ENCODE peak calls at places on chromosomes 13 and 19, in ten cellular contexts. One of them, this sample, is unnamed.

GRCh38 chr13:31699650-31700049 is 39.7 kb upstream of the RXFP2 start:
- DNase-seq in naive thymus-derived CD4-positive, alpha-beta T cell: no peak
- DNase-seq in anterior cingulate cortex: no peak
- DNase-seq in CD4-positive, alpha-beta T cell: no peak
- DNase-seq in GM10248: no peak
- DNase-seq in activated T-cell treated with anti-CD3 and anti-CD28 coated beads, Interleukin-2, amount 50 U/mL, for 72 hours: no peak
- DNase-seq in activated naive CD4-positive, alpha-beta T cell treated with anti-CD3 and anti-CD28 coated beads, Interleukin-2, amount 50 U/mL, for 72 hours: no peak
- DNase-seq in lower leg skin: no peak
- DNase-seq in ELR: peak; percentile 22
- DNase-seq in T-cell: no peak
- DNase-seq in this sample: no peak

GRCh38 chr13:113764793-113765190 is 5.8 kb downstream of the TMEM255B start:
- DNase-seq in naive thymus-derived CD4-positive, alpha-beta T cell: no peak
- DNase-seq in anterior cingulate cortex: no peak
- DNase-seq in CD4-positive, alpha-beta T cell: no peak
- DNase-seq in GM10248: no peak
- DNase-seq in activated T-cell treated with anti-CD3 and anti-CD28 coated beads, Interleukin-2, amount 50 U/mL, for 72 hours: no peak
- DNase-seq in activated naive CD4-positive, alpha-beta T cell treated with anti-CD3 and anti-CD28 coated beads, Interleukin-2, amount 50 U/mL, for 72 hours: no peak
- DNase-seq in lower leg skin: peak; percentile 63
- DNase-seq in ELR: no peak
- DNase-seq in T-cell: no peak
- DNase-seq in this sample: no peak

GRCh38 chr19:14091885-14092462 is 1.4 kb upstream of the SAMD1 start:
- DNase-seq in naive thymus-derived CD4-positive, alpha-beta T cell: no peak
- DNase-seq in anterior cingulate cortex: no peak
- DNase-seq in CD4-positive, alpha-beta T cell: no peak
- DNase-seq in GM10248: peak; percentile 77
- DNase-seq in activated T-cell treated with anti-CD3 and anti-CD28 coated beads, Interleukin-2, amount 50 U/mL, for 72 hours: peak; percentile 56
- DNase-seq in activated naive CD4-positive, alpha-beta T cell treated with anti-CD3 and anti-CD28 coated beads, Interleukin-2, amount 50 U/mL, for 72 hours: no peak
- DNase-seq in lower leg skin: no peak
- DNase-seq in ELR: peak; percentile 24
- DNase-seq in T-cell: peak; percentile 52
- DNase-seq in this sample: no peak

GRCh38 chr19:49327878-49328544 is 3.0 kb upstream of the SLC6A16 start:
- DNase-seq in naive thymus-derived CD4-positive, alpha-beta T cell: peak; percentile 42
- DNase-seq in anterior cingulate cortex: no peak
- DNase-seq in CD4-positive, alpha-beta T cell: peak; percentile 22
- DNase-seq in GM10248: peak; percentile 57
- DNase-seq in activated T-cell treated with anti-CD3 and anti-CD28 coated beads, Interleukin-2, amount 50 U/mL, for 72 hours: peak; percentile 63
- DNase-seq in activated naive CD4-positive, alpha-beta T cell treated with anti-CD3 and anti-CD28 coated beads, Interleukin-2, amount 50 U/mL, for 72 hours: no peak
- DNase-seq in lower leg skin: no peak
- DNase-seq in ELR: peak; percentile 49
- DNase-seq in T-cell: peak; percentile 31
- DNase-seq in this sample: peak; percentile 67

GRCh38 chr13:30466358-30466714 is 600 bp upstream of the HMGB1 start:
- DNase-seq in naive thymus-derived CD4-positive, alpha-beta T cell: no peak
- DNase-seq in anterior cingulate cortex: no peak
- DNase-seq in CD4-positive, alpha-beta T cell: no peak
- DNase-seq in GM10248: no peak
- DNase-seq in activated T-cell treated with anti-CD3 and anti-CD28 coated beads, Interleukin-2, amount 50 U/mL, for 72 hours: peak; percentile 38
- DNase-seq in activated naive CD4-positive, alpha-beta T cell treated with anti-CD3 and anti-CD28 coated beads, Interleukin-2, amount 50 U/mL, for 72 hours: no peak
- DNase-seq in lower leg skin: no peak
- DNase-seq in ELR: peak; percentile 73
- DNase-seq in T-cell: no peak
- DNase-seq in this sample: no peak

GRCh38 chr13:77136902-77137420 is 110.0 kb upstream of the FBXL3 start:
- DNase-seq in naive thymus-derived CD4-positive, alpha-beta T cell: no peak
- DNase-seq in anterior cingulate cortex: no peak
- DNase-seq in CD4-positive, alpha-beta T cell: no peak
- DNase-seq in GM10248: no peak
- DNase-seq in activated T-cell treated with anti-CD3 and anti-CD28 coated beads, Interleukin-2, amount 50 U/mL, for 72 hours: no peak
- DNase-seq in activated naive CD4-positive, alpha-beta T cell treated with anti-CD3 and anti-CD28 coated beads, Interleukin-2, amount 50 U/mL, for 72 hours: no peak
- DNase-seq in lower leg skin: no peak
- DNase-seq in ELR: peak; percentile 50
- DNase-seq in T-cell: no peak
- DNase-seq in this sample: no peak

GRCh38 chr13:47327856-47328255 is 431.0 kb upstream of the HTR2A start:
- DNase-seq in naive thymus-derived CD4-positive, alpha-beta T cell: no peak
- DNase-seq in anterior cingulate cortex: no peak
- DNase-seq in CD4-positive, alpha-beta T cell: no peak
- DNase-seq in GM10248: no peak
- DNase-seq in activated T-cell treated with anti-CD3 and anti-CD28 coated beads, Interleukin-2, amount 50 U/mL, for 72 hours: no peak
- DNase-seq in activated naive CD4-positive, alpha-beta T cell treated with anti-CD3 and anti-CD28 coated beads, Interleukin-2, amount 50 U/mL, for 72 hours: no peak
- DNase-seq in lower leg skin: no peak
- DNase-seq in ELR: no peak
- DNase-seq in T-cell: no peak
- DNase-seq in this sample: no peak

GRCh38 chr19:33927789-33928457 is 131.3 kb downstream of the KCTD15 start:
- DNase-seq in naive thymus-derived CD4-positive, alpha-beta T cell: no peak
- DNase-seq in anterior cingulate cortex: no peak
- DNase-seq in CD4-positive, alpha-beta T cell: no peak
- DNase-seq in GM10248: no peak
- DNase-seq in activated T-cell treated with anti-CD3 and anti-CD28 coated beads, Interleukin-2, amount 50 U/mL, for 72 hours: no peak
- DNase-seq in activated naive CD4-positive, alpha-beta T cell treated with anti-CD3 and anti-CD28 coated beads, Interleukin-2, amount 50 U/mL, for 72 hours: no peak
- DNase-seq in lower leg skin: no peak
- DNase-seq in ELR: no peak
- DNase-seq in T-cell: no peak
- DNase-seq in this sample: no peak

GRCh38 chr19:23273022-23273593 is 22.9 kb upstream of the ZNF724 start:
- DNase-seq in naive thymus-derived CD4-positive, alpha-beta T cell: no peak
- DNase-seq in anterior cingulate cortex: no peak
- DNase-seq in CD4-positive, alpha-beta T cell: no peak
- DNase-seq in GM10248: no peak
- DNase-seq in activated T-cell treated with anti-CD3 and anti-CD28 coated beads, Interleukin-2, amount 50 U/mL, for 72 hours: no peak
- DNase-seq in activated naive CD4-positive, alpha-beta T cell treated with anti-CD3 and anti-CD28 coated beads, Interleukin-2, amount 50 U/mL, for 72 hours: no peak
- DNase-seq in lower leg skin: peak; percentile 80
- DNase-seq in ELR: no peak
- DNase-seq in T-cell: no peak
- DNase-seq in this sample: no peak

GRCh38 chr19:21749090-21749489 is 18.3 kb downstream of the ZNF100 start:
- DNase-seq in naive thymus-derived CD4-positive, alpha-beta T cell: no peak
- DNase-seq in anterior cingulate cortex: no peak
- DNase-seq in CD4-positive, alpha-beta T cell: no peak
- DNase-seq in GM10248: no peak
- DNase-seq in activated T-cell treated with anti-CD3 and anti-CD28 coated beads, Interleukin-2, amount 50 U/mL, for 72 hours: peak; percentile 3
- DNase-seq in activated naive CD4-positive, alpha-beta T cell treated with anti-CD3 and anti-CD28 coated beads, Interleukin-2, amount 50 U/mL, for 72 hours: no peak
- DNase-seq in lower leg skin: no peak
- DNase-seq in ELR: peak; percentile 46
- DNase-seq in T-cell: no peak
- DNase-seq in this sample: no peak

GRCh38 chr13:65336916-65337315 is 1893.2 kb downstream of the PCDH9 start:
- DNase-seq in naive thymus-derived CD4-positive, alpha-beta T cell: no peak
- DNase-seq in anterior cingulate cortex: no peak
- DNase-seq in CD4-positive, alpha-beta T cell: no peak
- DNase-seq in GM10248: no peak
- DNase-seq in activated T-cell treated with anti-CD3 and anti-CD28 coated beads, Interleukin-2, amount 50 U/mL, for 72 hours: no peak
- DNase-seq in activated naive CD4-positive, alpha-beta T cell treated with anti-CD3 and anti-CD28 coated beads, Interleukin-2, amount 50 U/mL, for 72 hours: no peak
- DNase-seq in lower leg skin: no peak
- DNase-seq in ELR: no peak
- DNase-seq in T-cell: no peak
- DNase-seq in this sample: no peak

GRCh38 chr19:51511353-51511752 is 9.8 kb upstream of the SIGLEC12 start:
- DNase-seq in naive thymus-derived CD4-positive, alpha-beta T cell: no peak
- DNase-seq in anterior cingulate cortex: no peak
- DNase-seq in CD4-positive, alpha-beta T cell: no peak
- DNase-seq in GM10248: no peak
- DNase-seq in activated T-cell treated with anti-CD3 and anti-CD28 coated beads, Interleukin-2, amount 50 U/mL, for 72 hours: peak; percentile 40
- DNase-seq in activated naive CD4-positive, alpha-beta T cell treated with anti-CD3 and anti-CD28 coated beads, Interleukin-2, amount 50 U/mL, for 72 hours: no peak
- DNase-seq in lower leg skin: no peak
- DNase-seq in ELR: peak; percentile 33
- DNase-seq in T-cell: no peak
- DNase-seq in this sample: no peak

GRCh38 chr19:35328851-35329285 is at the start of gene CD22:
- DNase-seq in naive thymus-derived CD4-positive, alpha-beta T cell: no peak
- DNase-seq in anterior cingulate cortex: no peak
- DNase-seq in CD4-positive, alpha-beta T cell: no peak
- DNase-seq in GM10248: peak; percentile 75
- DNase-seq in activated T-cell treated with anti-CD3 and anti-CD28 coated beads, Interleukin-2, amount 50 U/mL, for 72 hours: no peak
- DNase-seq in activated naive CD4-positive, alpha-beta T cell treated with anti-CD3 and anti-CD28 coated beads, Interleukin-2, amount 50 U/mL, for 72 hours: no peak
- DNase-seq in lower leg skin: no peak
- DNase-seq in ELR: no peak
- DNase-seq in T-cell: no peak
- DNase-seq in this sample: no peak

GRCh38 chr13:44734204-44734707 is 158.1 kb upstream of the TSC22D1 start:
- DNase-seq in naive thymus-derived CD4-positive, alpha-beta T cell: no peak
- DNase-seq in anterior cingulate cortex: no peak
- DNase-seq in CD4-positive, alpha-beta T cell: no peak
- DNase-seq in GM10248: no peak
- DNase-seq in activated T-cell treated with anti-CD3 and anti-CD28 coated beads, Interleukin-2, amount 50 U/mL, for 72 hours: no peak
- DNase-seq in activated naive CD4-positive, alpha-beta T cell treated with anti-CD3 and anti-CD28 coated beads, Interleukin-2, amount 50 U/mL, for 72 hours: no peak
- DNase-seq in lower leg skin: peak; percentile 89
- DNase-seq in ELR: peak; percentile 39
- DNase-seq in T-cell: no peak
- DNase-seq in this sample: no peak

GRCh38 chr13:27979001-27979643 is 9.4 kb downstream of the URAD start:
- DNase-seq in naive thymus-derived CD4-positive, alpha-beta T cell: no peak
- DNase-seq in anterior cingulate cortex: no peak
- DNase-seq in CD4-positive, alpha-beta T cell: no peak
- DNase-seq in GM10248: no peak
- DNase-seq in activated T-cell treated with anti-CD3 and anti-CD28 coated beads, Interleukin-2, amount 50 U/mL, for 72 hours: no peak
- DNase-seq in activated naive CD4-positive, alpha-beta T cell treated with anti-CD3 and anti-CD28 coated beads, Interleukin-2, amount 50 U/mL, for 72 hours: no peak
- DNase-seq in lower leg skin: peak; percentile 29
- DNase-seq in ELR: no peak
- DNase-seq in T-cell: no peak
- DNase-seq in this sample: no peak

GRCh38 chr19:45601524-45602522 is at the start of gene GPR4:
- DNase-seq in naive thymus-derived CD4-positive, alpha-beta T cell: no peak
- DNase-seq in anterior cingulate cortex: no peak
- DNase-seq in CD4-positive, alpha-beta T cell: no peak
- DNase-seq in GM10248: no peak
- DNase-seq in activated T-cell treated with anti-CD3 and anti-CD28 coated beads, Interleukin-2, amount 50 U/mL, for 72 hours: no peak
- DNase-seq in activated naive CD4-positive, alpha-beta T cell treated with anti-CD3 and anti-CD28 coated beads, Interleukin-2, amount 50 U/mL, for 72 hours: no peak
- DNase-seq in lower leg skin: no peak
- DNase-seq in ELR: peak; percentile 54
- DNase-seq in T-cell: no peak
- DNase-seq in this sample: no peak

GRCh38 chr19:38290631-38291147 is 13.4 kb upstream of the C19orf33 start:
- DNase-seq in naive thymus-derived CD4-positive, alpha-beta T cell: no peak
- DNase-seq in anterior cingulate cortex: no peak
- DNase-seq in CD4-positive, alpha-beta T cell: no peak
- DNase-seq in GM10248: no peak
- DNase-seq in activated T-cell treated with anti-CD3 and anti-CD28 coated beads, Interleukin-2, amount 50 U/mL, for 72 hours: no peak
- DNase-seq in activated naive CD4-positive, alpha-beta T cell treated with anti-CD3 and anti-CD28 coated beads, Interleukin-2, amount 50 U/mL, for 72 hours: no peak
- DNase-seq in lower leg skin: no peak
- DNase-seq in ELR: peak; percentile 95
- DNase-seq in T-cell: no peak
- DNase-seq in this sample: no peak

GRCh38 chr13:106104281-106104901 is 431.1 kb downstream of the EFNB2 start:
- DNase-seq in naive thymus-derived CD4-positive, alpha-beta T cell: no peak
- DNase-seq in anterior cingulate cortex: no peak
- DNase-seq in CD4-positive, alpha-beta T cell: no peak
- DNase-seq in GM10248: no peak
- DNase-seq in activated T-cell treated with anti-CD3 and anti-CD28 coated beads, Interleukin-2, amount 50 U/mL, for 72 hours: no peak
- DNase-seq in activated naive CD4-positive, alpha-beta T cell treated with anti-CD3 and anti-CD28 coated beads, Interleukin-2, amount 50 U/mL, for 72 hours: no peak
- DNase-seq in lower leg skin: no peak
- DNase-seq in ELR: peak; percentile 93
- DNase-seq in T-cell: no peak
- DNase-seq in this sample: no peak

GRCh38 chr13:112855859-112856258 is 113.2 kb upstream of the MCF2L start:
- DNase-seq in naive thymus-derived CD4-positive, alpha-beta T cell: no peak
- DNase-seq in anterior cingulate cortex: no peak
- DNase-seq in CD4-positive, alpha-beta T cell: no peak
- DNase-seq in GM10248: no peak
- DNase-seq in activated T-cell treated with anti-CD3 and anti-CD28 coated beads, Interleukin-2, amount 50 U/mL, for 72 hours: no peak
- DNase-seq in activated naive CD4-positive, alpha-beta T cell treated with anti-CD3 and anti-CD28 coated beads, Interleukin-2, amount 50 U/mL, for 72 hours: no peak
- DNase-seq in lower leg skin: no peak
- DNase-seq in ELR: no peak
- DNase-seq in T-cell: no peak
- DNase-seq in this sample: no peak

GRCh38 chr19:35773020-35773809 is 2.1 kb upstream of the ARHGAP33 start:
- DNase-seq in naive thymus-derived CD4-positive, alpha-beta T cell: no peak
- DNase-seq in anterior cingulate cortex: no peak
- DNase-seq in CD4-positive, alpha-beta T cell: no peak
- DNase-seq in GM10248: no peak
- DNase-seq in activated T-cell treated with anti-CD3 and anti-CD28 coated beads, Interleukin-2, amount 50 U/mL, for 72 hours: no peak
- DNase-seq in activated naive CD4-positive, alpha-beta T cell treated with anti-CD3 and anti-CD28 coated beads, Interleukin-2, amount 50 U/mL, for 72 hours: no peak
- DNase-seq in lower leg skin: no peak
- DNase-seq in ELR: peak; percentile 48
- DNase-seq in T-cell: no peak
- DNase-seq in this sample: no peak

GRCh38 chr19:45599286-45599685 is 2.7 kb downstream of the GPR4 start:
- DNase-seq in naive thymus-derived CD4-positive, alpha-beta T cell: no peak
- DNase-seq in anterior cingulate cortex: no peak
- DNase-seq in CD4-positive, alpha-beta T cell: no peak
- DNase-seq in GM10248: no peak
- DNase-seq in activated T-cell treated with anti-CD3 and anti-CD28 coated beads, Interleukin-2, amount 50 U/mL, for 72 hours: no peak
- DNase-seq in activated naive CD4-positive, alpha-beta T cell treated with anti-CD3 and anti-CD28 coated beads, Interleukin-2, amount 50 U/mL, for 72 hours: no peak
- DNase-seq in lower leg skin: no peak
- DNase-seq in ELR: no peak
- DNase-seq in T-cell: no peak
- DNase-seq in this sample: no peak

GRCh38 chr19:38044267-38045111 is 137.5 kb downstream of the SIPA1L3 start:
- DNase-seq in naive thymus-derived CD4-positive, alpha-beta T cell: no peak
- DNase-seq in anterior cingulate cortex: no peak
- DNase-seq in CD4-positive, alpha-beta T cell: no peak
- DNase-seq in GM10248: no peak
- DNase-seq in activated T-cell treated with anti-CD3 and anti-CD28 coated beads, Interleukin-2, amount 50 U/mL, for 72 hours: no peak
- DNase-seq in activated naive CD4-positive, alpha-beta T cell treated with anti-CD3 and anti-CD28 coated beads, Interleukin-2, amount 50 U/mL, for 72 hours: no peak
- DNase-seq in lower leg skin: no peak
- DNase-seq in ELR: peak; percentile 85
- DNase-seq in T-cell: no peak
- DNase-seq in this sample: no peak

GRCh38 chr19:47284324-47284899 is 9.7 kb downstream of the INAFM1 start:
- DNase-seq in naive thymus-derived CD4-positive, alpha-beta T cell: peak; percentile 67
- DNase-seq in anterior cingulate cortex: peak; percentile 30
- DNase-seq in CD4-positive, alpha-beta T cell: no peak
- DNase-seq in GM10248: peak; percentile 57
- DNase-seq in activated T-cell treated with anti-CD3 and anti-CD28 coated beads, Interleukin-2, amount 50 U/mL, for 72 hours: peak; percentile 61
- DNase-seq in activated naive CD4-positive, alpha-beta T cell treated with anti-CD3 and anti-CD28 coated beads, Interleukin-2, amount 50 U/mL, for 72 hours: no peak
- DNase-seq in lower leg skin: no peak
- DNase-seq in ELR: peak; percentile 71
- DNase-seq in T-cell: peak; percentile 24
- DNase-seq in this sample: no peak

GRCh38 chr13:87975035-87975434 is 303.9 kb downstream of the SLITRK5 start:
- DNase-seq in naive thymus-derived CD4-positive, alpha-beta T cell: no peak
- DNase-seq in anterior cingulate cortex: no peak
- DNase-seq in CD4-positive, alpha-beta T cell: no peak
- DNase-seq in GM10248: no peak
- DNase-seq in activated T-cell treated with anti-CD3 and anti-CD28 coated beads, Interleukin-2, amount 50 U/mL, for 72 hours: no peak
- DNase-seq in activated naive CD4-positive, alpha-beta T cell treated with anti-CD3 and anti-CD28 coated beads, Interleukin-2, amount 50 U/mL, for 72 hours: no peak
- DNase-seq in lower leg skin: no peak
- DNase-seq in ELR: peak; percentile 30
- DNase-seq in T-cell: no peak
- DNase-seq in this sample: no peak

GRCh38 chr13:32246468-32246867 is 68.7 kb downstream of the ZAR1L start:
- DNase-seq in naive thymus-derived CD4-positive, alpha-beta T cell: no peak
- DNase-seq in anterior cingulate cortex: no peak
- DNase-seq in CD4-positive, alpha-beta T cell: no peak
- DNase-seq in GM10248: peak; percentile 71
- DNase-seq in activated T-cell treated with anti-CD3 and anti-CD28 coated beads, Interleukin-2, amount 50 U/mL, for 72 hours: peak; percentile 49
- DNase-seq in activated naive CD4-positive, alpha-beta T cell treated with anti-CD3 and anti-CD28 coated beads, Interleukin-2, amount 50 U/mL, for 72 hours: no peak
- DNase-seq in lower leg skin: peak; percentile 87
- DNase-seq in ELR: peak; percentile 77
- DNase-seq in T-cell: no peak
- DNase-seq in this sample: peak; percentile 44

GRCh38 chr19:15629003-15629880 is 11.5 kb upstream of the CYP4F3 start:
- DNase-seq in naive thymus-derived CD4-positive, alpha-beta T cell: peak; percentile 88
- DNase-seq in anterior cingulate cortex: peak; percentile 66
- DNase-seq in CD4-positive, alpha-beta T cell: peak; percentile 89
- DNase-seq in GM10248: peak; percentile 84
- DNase-seq in activated T-cell treated with anti-CD3 and anti-CD28 coated beads, Interleukin-2, amount 50 U/mL, for 72 hours: peak; percentile 90
- DNase-seq in activated naive CD4-positive, alpha-beta T cell treated with anti-CD3 and anti-CD28 coated beads, Interleukin-2, amount 50 U/mL, for 72 hours: peak; percentile 75
- DNase-seq in lower leg skin: peak; percentile 96
- DNase-seq in ELR: peak; percentile 56
- DNase-seq in T-cell: peak; percentile 86
- DNase-seq in this sample: peak; percentile 12

GRCh38 chr19:28614634-28615545 is 598.1 kb downstream of the UQCRFS1 start:
- DNase-seq in naive thymus-derived CD4-positive, alpha-beta T cell: no peak
- DNase-seq in anterior cingulate cortex: no peak
- DNase-seq in CD4-positive, alpha-beta T cell: no peak
- DNase-seq in GM10248: no peak
- DNase-seq in activated T-cell treated with anti-CD3 and anti-CD28 coated beads, Interleukin-2, amount 50 U/mL, for 72 hours: no peak
- DNase-seq in activated naive CD4-positive, alpha-beta T cell treated with anti-CD3 and anti-CD28 coated beads, Interleukin-2, amount 50 U/mL, for 72 hours: no peak
- DNase-seq in lower leg skin: no peak
- DNase-seq in ELR: no peak
- DNase-seq in T-cell: no peak
- DNase-seq in this sample: no peak

GRCh38 chr13:104593693-104594092 is 1527.5 kb upstream of the SLC10A2 start:
- DNase-seq in naive thymus-derived CD4-positive, alpha-beta T cell: no peak
- DNase-seq in anterior cingulate cortex: no peak
- DNase-seq in CD4-positive, alpha-beta T cell: no peak
- DNase-seq in GM10248: no peak
- DNase-seq in activated T-cell treated with anti-CD3 and anti-CD28 coated beads, Interleukin-2, amount 50 U/mL, for 72 hours: no peak
- DNase-seq in activated naive CD4-positive, alpha-beta T cell treated with anti-CD3 and anti-CD28 coated beads, Interleukin-2, amount 50 U/mL, for 72 hours: no peak
- DNase-seq in lower leg skin: no peak
- DNase-seq in ELR: no peak
- DNase-seq in T-cell: no peak
- DNase-seq in this sample: no peak

This sample was measured in GM12864.